ENCODE peak calls at places on chromosomes 2 and 18, in seven cellular contexts. F is midbrain; A is iPS-NIHi11; M is myocyte; V is stimulated activated CD4-positive, alpha-beta T cell treated with anti-CD3 and anti-CD28 coated beads, Interleukin-2, amount 100 ng/mL, for 48 hours; G is AML-193; E is stomach. I is an unnamed sample.

GRCh38 chr2:24919100-24919976 is 699 bp downstream of the ADCY3 start:
- DNase-seq in F (no peak), A (peak; percentile 55), M (no peak), V (peak; percentile 35), G (no peak), E (no peak), I (peak; percentile 60)

GRCh38 chr2:62662548-62662947 is 43.0 kb upstream of the EHBP1 start:
- DNase-seq in F (no peak), A (peak; percentile 13), M (peak; percentile 45), V (no peak), G (no peak), E (no peak), I (no peak)

GRCh38 chr18:8773980-8774379 is 68.6 kb downstream of the MTCL1 start:
- DNase-seq in F (no peak), A (no peak), M (no peak), V (no peak), G (no peak), E (no peak), I (no peak)

GRCh38 chr18:22466608-22467390 is 49.1 kb upstream of the CTAGE1 start:
- DNase-seq in F (no peak), A (no peak), M (no peak), V (no peak), G (no peak), E (no peak), I (no peak)

GRCh38 chr18:3649559-3650426 is 199.8 kb downstream of the TGIF1 start:
- DNase-seq in F (no peak), A (no peak), M (peak; percentile 53), V (no peak), G (no peak), E (no peak), I (no peak)

GRCh38 chr2:61807036-61807757 is 46.7 kb downstream of the FAM161A start:
- DNase-seq in F (no peak), A (no peak), M (no peak), V (no peak), G (no peak), E (no peak), I (no peak)

GRCh38 chr2:46268196-46268595 is 29.0 kb upstream of the EPAS1 start:
- DNase-seq in F (no peak), A (no peak), M (no peak), V (no peak), G (peak; percentile 78), E (no peak), I (no peak)

GRCh38 chr2:182621810-182622209 is 94.2 kb upstream of the DNAJC10 start:
- DNase-seq in F (no peak), A (no peak), M (no peak), V (no peak), G (no peak), E (no peak), I (no peak)

GRCh38 chr2:2619995-2620394 is 288.9 kb upstream of the MYT1L start:
- DNase-seq in F (no peak), A (no peak), M (no peak), V (no peak), G (no peak), E (no peak), I (no peak)

GRCh38 chr2:89844221-89844943 is 1152.9 kb downstream of the RPIA start:
- DNase-seq in F (no peak), A (no peak), M (no peak), V (no peak), G (no peak), E (no peak), I (no peak)

GRCh38 chr2:122203523-122203922 is 448.1 kb downstream of the TSN start:
- DNase-seq in F (no peak), A (peak; percentile 45), M (peak; percentile 1), V (no peak), G (no peak), E (no peak), I (no peak)

GRCh38 chr2:140567734-140568133 is 1563.1 kb downstream of the LRP1B start:
- DNase-seq in F (no peak), A (no peak), M (peak; percentile 3), V (no peak), G (no peak), E (no peak), I (no peak)

GRCh38 chr18:45464619-45465018 is 150.7 kb upstream of the SLC14A2 start:
- DNase-seq in F (no peak), A (no peak), M (no peak), V (no peak), G (no peak), E (no peak), I (no peak)

GRCh38 chr2:205555816-205556215 is 126.5 kb upstream of the NRP2 start:
- DNase-seq in F (no peak), A (no peak), M (no peak), V (no peak), G (no peak), E (no peak), I (no peak)

GRCh38 chr18:22300665-22301636 is 116.8 kb downstream of the CTAGE1 start:
- DNase-seq in F (no peak), A (no peak), M (no peak), V (no peak), G (peak; percentile 2), E (no peak), I (no peak)

GRCh38 chr2:231621051-231621879 is 28.6 kb downstream of the TEX44 start:
- DNase-seq in F (no peak), A (peak; percentile 47), M (no peak), V (no peak), G (no peak), E (no peak), I (no peak)

GRCh38 chr18:6927136-6927535 is 190.5 kb downstream of the LAMA1 start:
- DNase-seq in F (no peak), A (no peak), M (no peak), V (no peak), G (no peak), E (no peak), I (no peak)

GRCh38 chr2:15704788-15705115 is 113.1 kb downstream of the DDX1 start:
- DNase-seq in F (no peak), A (no peak), M (no peak), V (no peak), G (no peak), E (no peak), I (no peak)

GRCh38 chr18:52190195-52190594 is 149.8 kb upstream of the DCC start:
- DNase-seq in F (no peak), A (no peak), M (peak; percentile 44), V (no peak), G (no peak), E (no peak), I (no peak)

GRCh38 chr2:119536209-119536608 is 8.0 kb upstream of the CFAP221 start:
- DNase-seq in F (no peak), A (no peak), M (no peak), V (no peak), G (no peak), E (no peak), I (no peak)

GRCh38 chr2:128660836-128661235 is 342.2 kb upstream of the HS6ST1 start:
- DNase-seq in F (no peak), A (no peak), M (no peak), V (no peak), G (no peak), E (peak; percentile 3), I (no peak)

GRCh38 chr2:105644174-105644980 is 100.3 kb upstream of the NCK2 start:
- DNase-seq in F (no peak), A (no peak), M (peak; percentile 14), V (no peak), G (no peak), E (no peak), I (no peak)

GRCh38 chr2:96859338-96859649 is 1.5 kb upstream of the ANKRD39 start:
- DNase-seq in F (no peak), A (peak; percentile 24), M (peak; percentile 57), V (no peak), G (no peak), E (no peak), I (no peak)

GRCh38 chr2:216659301-216659700 is 26.1 kb downstream of the IGFBP2 start:
- DNase-seq in F (no peak), A (no peak), M (no peak), V (no peak), G (no peak), E (no peak), I (no peak)

GRCh38 chr2:147224070-147224469 is 620.8 kb upstream of the ACVR2A start:
- DNase-seq in F (no peak), A (no peak), M (no peak), V (no peak), G (no peak), E (no peak), I (no peak)

GRCh38 chr2:121696410-121696930 is 40.2 kb downstream of the NIFK start:
- DNase-seq in F (no peak), A (peak; percentile 31), M (no peak), V (no peak), G (no peak), E (no peak), I (no peak)

GRCh38 chr2:186590538-186591441 is 934 bp downstream of the ITGAV start:
- DNase-seq in F (peak; percentile 62), A (peak; percentile 30), M (peak; percentile 61), V (no peak), G (no peak), E (no peak), I (peak; percentile 7)

GRCh38 chr2:126687086-126687485 is 31.1 kb downstream of the GYPC start:
- DNase-seq in F (no peak), A (no peak), M (no peak), V (no peak), G (no peak), E (no peak), I (no peak)

GRCh38 chr18:72544092-72544886 is at the start of gene CBLN2:
- DNase-seq in F (peak; percentile 81), A (peak; percentile 86), M (peak; percentile 74), V (peak; percentile 33), G (no peak), E (no peak), I (no peak)

GRCh38 chr2:218719457-218719856 is 8.8 kb downstream of the TTLL4 start:
- DNase-seq in F (no peak), A (no peak), M (no peak), V (no peak), G (no peak), E (no peak), I (no peak)

GRCh38 chr2:6353669-6354068 is 512.0 kb downstream of the CMPK2 start:
- DNase-seq in F (no peak), A (no peak), M (no peak), V (no peak), G (no peak), E (no peak), I (no peak)

GRCh38 chr18:23864620-23865019 is 149.9 kb upstream of the TTC39C start:
- DNase-seq in F (no peak), A (no peak), M (no peak), V (peak; percentile 12), G (no peak), E (no peak), I (peak; percentile 18)

GRCh38 chr2:10223932-10224720 is 78.6 kb upstream of the HPCAL1 start:
- DNase-seq in F (no peak), A (peak; percentile 50), M (no peak), V (no peak), G (no peak), E (no peak), I (no peak)

GRCh38 chr18:64974378-64975125 is 776.3 kb upstream of the CDH7 start:
- DNase-seq in F (no peak), A (no peak), M (no peak), V (no peak), G (no peak), E (no peak), I (no peak)

GRCh38 chr2:203340791-203341487 is 12.7 kb downstream of the ABI2 start:
- DNase-seq in F (no peak), A (peak; percentile 42), M (peak; percentile 43), V (no peak), G (no peak), E (no peak), I (no peak)

GRCh38 chr2:135948642-135949355 is 36.6 kb downstream of the DARS1 start:
- DNase-seq in F (no peak), A (no peak), M (peak; percentile 22), V (no peak), G (no peak), E (no peak), I (no peak)

GRCh38 chr2:19473415-19473814 is 115.0 kb upstream of the OSR1 start:
- DNase-seq in F (no peak), A (no peak), M (peak; percentile 64), V (no peak), G (no peak), E (no peak), I (no peak)

GRCh38 chr2:228541794-228542193 is 360.3 kb upstream of the SPHKAP start:
- DNase-seq in F (no peak), A (no peak), M (no peak), V (no peak), G (no peak), E (no peak), I (no peak)